ENCODE peak calls at places on chromosomes 3 and 15, in four cellular contexts. H, Z, I and K are unnamed samples. For H3K4me1 and H3K27me3, the result is how much of the 10 kb centered on the place peaks cover.

GRCh38 chr3:158794936-158795518 is 6.8 kb upstream of the MFSD1 start:
- DNase-seq in H (no peak), Z (no peak), I (peak), K (no peak)

GRCh38 chr15:47717036-47717611 is at the start of gene SEMA6D:
- DNase-seq in H (peak), Z (peak), I (peak), K (peak)

GRCh38 chr3:152413244-152413643 is 144.5 kb downstream of the MBNL1 start:
- DNase-seq in H (no peak), Z (no peak), I (no peak), K (no peak)

GRCh38 chr3:136938334-136938733 is 19.4 kb upstream of the IL20RB start:
- DNase-seq in H (no peak), Z (no peak), I (no peak), K (no peak)

GRCh38 chr3:193585530-193585929 is 7.5 kb upstream of the OPA1 start:
- DNase-seq in H (no peak), Z (no peak), I (no peak), K (no peak)

GRCh38 chr3:120153294-120153693 is 59.0 kb upstream of the GSK3B start:
- DNase-seq in H (no peak), Z (no peak), I (no peak), K (no peak)

GRCh38 chr3:171122212-171122611 is 95.7 kb upstream of the SLC2A2 start:
- DNase-seq in H (peak), Z (no peak), I (no peak), K (no peak)

GRCh38 chr3:170488802-170489201 is 70.1 kb downstream of the CLDN11 start:
- DNase-seq in H (no peak), Z (no peak), I (no peak), K (peak)

GRCh38 chr15:32747886-32748285 is 30.1 kb downstream of the GREM1 start:
- DNase-seq in H (no peak), Z (no peak), I (no peak), K (no peak)

GRCh38 chr3:161349529-161350278 is 21.6 kb downstream of the SPTSSB start:
- DNase-seq in H (no peak), Z (no peak), I (peak), K (no peak)

DNA sequence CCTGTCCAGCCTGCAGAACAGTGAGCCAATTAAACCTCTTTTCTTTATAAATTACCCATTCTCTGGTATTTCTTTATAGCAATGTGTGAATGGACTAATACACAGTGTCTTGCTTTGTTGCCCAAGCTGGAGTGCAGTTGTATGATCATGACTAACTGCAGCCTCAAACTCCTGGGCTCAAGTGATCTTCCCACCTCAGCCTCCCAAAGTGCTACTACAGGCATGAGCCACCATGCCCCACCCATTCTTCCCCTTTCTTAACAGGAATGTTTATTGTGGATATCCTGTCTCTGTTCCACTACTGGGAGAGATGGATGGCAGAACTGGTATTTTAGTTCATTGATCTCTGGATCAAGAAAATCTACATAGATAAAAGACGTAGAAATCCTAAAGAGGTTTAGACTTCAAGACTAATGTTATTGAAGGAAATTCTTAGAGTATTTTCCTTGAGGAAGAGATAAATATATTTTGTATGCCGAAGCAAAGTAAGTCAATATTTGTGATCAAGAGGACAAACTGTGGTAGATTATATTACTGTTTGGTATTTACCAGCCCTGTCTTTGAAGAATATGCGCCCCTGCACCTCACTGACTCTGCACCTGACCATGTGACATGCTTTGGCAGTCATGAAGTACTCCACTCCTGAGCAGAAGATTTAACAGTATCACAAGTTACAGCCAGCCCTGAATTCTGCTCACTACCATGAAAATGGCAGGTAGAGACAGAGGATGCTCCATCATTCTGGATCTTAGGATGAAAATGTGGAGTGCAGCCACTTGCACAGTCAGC is 42.9 kb downstream of the UACA start:
- DNase-seq in H (no peak), Z (no peak), I (no peak), K (no peak)
- H3K4me1 ChIP-seq in H (under half), Z (under half), I (under half), K (half or more)

GRCh38 chr15:52804526-52805081 is 14.5 kb upstream of the ONECUT1 start:
- DNase-seq in H (no peak), Z (no peak), I (peak), K (no peak)
- H3K27me3 ChIP-seq in H (half or more), Z (under half), I (half or more), K (half or more)

DNA sequence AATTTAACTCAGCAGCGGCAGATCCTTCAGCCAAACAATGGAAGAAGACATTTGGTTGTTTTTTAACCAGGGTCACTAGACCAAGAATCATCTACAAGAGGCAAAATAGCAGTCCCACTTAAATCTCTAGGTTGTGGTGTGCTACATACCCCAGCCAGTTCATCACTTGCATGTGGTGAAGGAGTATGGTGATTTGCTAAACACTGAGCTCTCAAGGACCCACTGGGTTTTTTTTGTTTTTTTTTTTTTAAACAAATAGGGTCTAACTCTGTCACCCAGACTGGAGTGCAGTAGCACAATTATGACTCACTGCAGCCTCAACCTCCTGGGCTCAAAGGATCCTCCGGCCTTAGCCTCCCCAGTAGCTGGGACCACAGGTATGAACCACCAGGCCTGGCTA is 508.0 kb downstream of the FOXP1 start:
- DNase-seq in H (no peak), Z (no peak), I (no peak), K (no peak)
- TF ChIP-seq CTCF in H (no peak), Z (no peak), I (no peak), K (no peak)

DNA sequence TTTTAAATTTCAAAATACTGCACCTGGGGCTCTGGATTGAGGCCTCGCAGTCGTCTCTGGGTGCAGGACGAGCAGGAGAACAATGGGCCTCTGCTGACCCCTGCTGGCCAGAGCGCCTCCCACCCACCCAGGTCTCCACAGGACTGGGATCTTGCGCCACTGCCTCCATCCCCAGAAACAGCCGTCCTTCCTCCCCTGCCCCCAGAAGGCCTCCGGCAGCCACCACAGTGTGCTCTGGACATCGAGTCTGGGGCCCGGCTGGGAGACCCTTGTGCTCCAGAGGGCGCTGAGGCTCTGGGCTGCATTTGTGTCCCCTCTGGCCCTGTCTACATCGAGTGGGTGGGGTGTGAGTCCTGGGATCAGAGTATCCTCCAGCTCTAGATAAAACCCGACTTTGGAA is 6.7 kb upstream of the ACSBG1 start:
- DNase-seq in H (peak), Z (peak), I (peak), K (peak)
- H3K4me1 ChIP-seq in H (under half), Z (under half), I (under half), K (under half)

DNA sequence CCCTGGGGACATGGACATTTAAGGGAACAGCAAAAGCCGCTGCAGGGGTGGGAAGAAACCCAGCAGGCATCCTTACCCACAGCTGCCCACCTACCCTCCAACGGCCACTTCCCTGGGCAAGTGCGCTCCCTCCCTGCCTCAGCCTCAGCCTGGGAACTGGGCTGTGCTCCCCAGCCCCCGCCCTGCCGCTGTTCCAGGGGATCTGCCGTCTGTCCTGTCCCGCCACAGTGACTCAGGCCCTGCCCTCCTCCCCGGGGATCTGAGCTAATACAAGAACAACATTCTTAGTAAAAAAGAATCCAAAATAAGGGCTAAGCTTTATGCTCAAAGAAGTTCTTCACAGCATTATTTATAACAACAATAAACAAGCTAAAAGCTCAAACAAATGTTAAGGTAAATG is 7.4 kb upstream of the IQSEC1 start:
- DNase-seq in H (no peak), Z (no peak), I (no peak), K (peak)
- H3K27me3 ChIP-seq in H (under half), Z (under half), I (under half), K (under half)

GRCh38 chr3:186464424-186465093 is 79.6 kb downstream of the CRYGS start:
- DNase-seq in H (no peak), Z (no peak), I (peak), K (no peak)
- TF ChIP-seq CTCF in H (peak), Z (no peak), I (peak), K (no peak)

GRCh38 chr15:73989001-73989798 is 2.9 kb downstream of the STOML1 start:
- DNase-seq in H (no peak), Z (no peak), I (no peak), K (no peak)

GRCh38 chr15:73990250-73991005 is 1.7 kb downstream of the STOML1 start:
- DNase-seq in H (no peak), Z (peak), I (no peak), K (no peak)

GRCh38 chr15:73992594-73992898 is 451 bp upstream of the STOML1 start:
- DNase-seq in H (no peak), Z (no peak), I (no peak), K (no peak)

GRCh38 chr15:73991726-73992593 is at the start of gene STOML1:
- DNase-seq in H (peak), Z (peak), I (peak), K (peak)

GRCh38 chr15:73991260-73991659 is 835 bp downstream of the STOML1 start:
- DNase-seq in H (no peak), Z (no peak), I (peak), K (peak)
- H3K4me1 ChIP-seq in H (under half), Z (under half), I (under half), K (under half)